ENCODE peak calls at places on chromosomes 6 and 20, in six cellular contexts. S, H, M, J, T and B are unnamed samples.

GRCh38 chr20:6582449-6582848 is 185.0 kb upstream of the BMP2 start:
- DNase-seq in S (no peak), H (no peak), M (peak; percentile 2), J (no peak), T (no peak), B (no peak)

GRCh38 chr20:25061103-25061799 is 3.3 kb upstream of the ACSS1 start:
- DNase-seq in S (no peak), H (no peak), M (no peak), J (peak; percentile 9), T (peak; percentile 58), B (no peak)

GRCh38 chr20:15058836-15059235 is 721.4 kb upstream of the FLRT3 start:
- DNase-seq in S (no peak), H (peak; percentile 41), M (no peak), J (no peak), T (no peak), B (no peak)

GRCh38 chr6:95087394-95088097 is 489.8 kb upstream of the MANEA start:
- DNase-seq in S (no peak), H (peak; percentile 78), M (no peak), J (no peak), T (no peak), B (no peak)

GRCh38 chr6:36545767-36546663 is 1.3 kb downstream of the STK38 start:
- DNase-seq in S (peak; percentile 35), H (peak; percentile 7), M (peak; percentile 68), J (peak; percentile 25), T (no peak), B (no peak)

GRCh38 chr6:117613920-117614535 is 11.7 kb upstream of the GOPC start:
- DNase-seq in S (peak; percentile 56), H (no peak), M (no peak), J (no peak), T (no peak), B (no peak)

GRCh38 chr6:111706841-111707391 is 101.2 kb upstream of the TRAF3IP2 start:
- DNase-seq in S (no peak), H (no peak), M (no peak), J (no peak), T (no peak), B (no peak)

GRCh38 chr6:106511274-106512047 is 117.8 kb downstream of the RTN4IP1 start:
- DNase-seq in S (peak; percentile 50), H (no peak), M (peak; percentile 70), J (peak; percentile 39), T (peak; percentile 70), B (no peak)

GRCh38 chr6:99402458-99402857 is 8.5 kb upstream of the COQ3 start:
- DNase-seq in S (no peak), H (no peak), M (no peak), J (no peak), T (no peak), B (no peak)

GRCh38 chr6:168420084-168420483 is 20.9 kb upstream of the SMOC2 start:
- DNase-seq in S (no peak), H (no peak), M (no peak), J (no peak), T (no peak), B (no peak)

GRCh38 chr6:139346392-139346791 is 28.1 kb downstream of the CITED2 start:
- DNase-seq in S (no peak), H (no peak), M (no peak), J (no peak), T (no peak), B (no peak)

GRCh38 chr6:135633573-135633972 is 136.0 kb upstream of the AHI1 start:
- DNase-seq in S (no peak), H (no peak), M (no peak), J (no peak), T (no peak), B (no peak)

GRCh38 chr6:81864124-81864523 is 111.6 kb upstream of the TENT5A start:
- DNase-seq in S (no peak), H (no peak), M (no peak), J (no peak), T (no peak), B (no peak)

GRCh38 chr6:39227476-39227875 is 1.8 kb downstream of the KCNK5 start:
- DNase-seq in S (no peak), H (no peak), M (no peak), J (no peak), T (no peak), B (no peak)
- H3K4me3 ChIP-seq in S (no peak overlapping the region), H (no peak overlapping the region), M (no peak overlapping the region), J (peak overlapping the region; percentile 75), T (no peak overlapping the region), B (peak overlapping the region; percentile 0)

GRCh38 chr20:2330090-2330695 is 34.4 kb downstream of the TGM3 start:
- DNase-seq in S (peak; percentile 6), H (no peak), M (no peak), J (peak; percentile 42), T (no peak), B (no peak)
- H3K36me3 ChIP-seq in S (no peaks in the 10 kb centered on the region), H (no peaks in the 10 kb centered on the region), M (no peaks in the 10 kb centered on the region), J (no peaks in the 10 kb centered on the region), T (no peaks in the 10 kb centered on the region), B (no peaks in the 10 kb centered on the region)

GRCh38 chr6:14876778-14877613 is 368.9 kb upstream of the JARID2 start:
- DNase-seq in S (peak; percentile 21), H (peak; percentile 86), M (no peak), J (no peak), T (no peak), B (no peak)
- H3K4me3 ChIP-seq in S (no peak overlapping the region), H (no peak overlapping the region), M (no peak overlapping the region), J (no peak overlapping the region), T (no peak overlapping the region), B (no peak overlapping the region)

GRCh38 chr20:32159766-32160221 is 47.7 kb downstream of the PLAGL2 start:
- DNase-seq in S (no peak), H (no peak), M (no peak), J (no peak), T (peak; percentile 30), B (no peak)
- H3K36me3 ChIP-seq in S (peaks cover 9% of the 10 kb centered on the region), H (peaks cover 61% of the 10 kb centered on the region), M (peaks cover 5% of the 10 kb centered on the region), J (no peaks in the 10 kb centered on the region), T (peaks cover 75% of the 10 kb centered on the region), B (peaks cover 15% of the 10 kb centered on the region)

DNA sequence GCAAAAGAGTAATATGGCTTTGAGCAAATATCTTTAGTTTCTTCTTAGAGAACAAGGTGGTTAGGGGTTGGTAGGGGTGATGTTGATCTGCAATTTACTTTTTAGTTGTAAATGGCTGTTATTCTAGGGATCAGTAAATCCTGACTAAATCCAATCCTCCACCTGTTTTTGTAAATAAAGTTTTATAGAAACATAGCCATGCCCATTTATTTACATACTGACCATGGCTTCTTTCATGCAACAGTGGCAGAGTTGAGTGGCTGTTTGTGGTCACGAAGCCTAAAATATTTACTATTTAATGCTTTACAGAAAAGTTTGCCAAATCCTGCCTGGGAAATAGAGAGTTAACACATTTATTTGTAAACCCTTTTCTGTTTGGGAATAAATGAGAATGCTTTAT is 14.7 kb downstream of the HIVEP1 start:
- DNase-seq in S (no peak), H (no peak), M (no peak), J (no peak), T (no peak), B (no peak)
- H3K4me3 ChIP-seq in S (no peak overlapping the region), H (no peak overlapping the region), M (no peak overlapping the region), J (no peak overlapping the region), T (no peak overlapping the region), B (no peak overlapping the region)